ENCODE peak calls at places on chromosomes 7 and 10, in five cellular contexts. O, B, Y, G and T are unnamed samples.

GRCh38 chr7:16587129-16587528 is 58.4 kb downstream of the ANKMY2 start:
- DNase-seq in O (no peak), B (no peak), Y (no peak), G (no peak), T (no peak)

GRCh38 chr10:31912898-31913847 is 15.5 kb downstream of the ARHGAP12 start:
- DNase-seq in O (no peak), Y (no peak), B (no peak), G (no peak), T (no peak)

GRCh38 chr7:36260481-36260880 is 107.4 kb downstream of the EEPD1 start:
- DNase-seq in Y (no peak), B (no peak), O (peak; percentile 46), G (no peak), T (no peak)

GRCh38 chr7:1022801-1023465 is 21.4 kb upstream of the GPR146 start:
- DNase-seq in Y (no peak), G (no peak), B (no peak), O (peak; percentile 64), T (no peak)

GRCh38 chr7:127900735-127901685 is 130.2 kb downstream of the LRRC4 start:
- DNase-seq in G (no peak), B (no peak), O (peak; percentile 74), Y (no peak), T (peak; percentile 17)

GRCh38 chr10:129035052-129035805 is 431.8 kb upstream of the MGMT start:
- DNase-seq in G (no peak), B (no peak), Y (peak; percentile 37), O (peak; percentile 6), T (no peak)

GRCh38 chr10:97063983-97064837 is 121.5 kb downstream of the SLIT1 start:
- DNase-seq in Y (no peak), G (no peak), B (no peak), O (no peak), T (no peak)

GRCh38 chr10:121490906-121491519 is 107.2 kb downstream of the FGFR2 start:
- DNase-seq in Y (no peak), B (no peak), O (no peak), G (no peak), T (no peak)

GRCh38 chr7:159000859-159001435 is 143.7 kb downstream of the VIPR2 start:
- DNase-seq in B (no peak), O (no peak), Y (no peak), G (no peak), T (no peak)

GRCh38 chr10:2620827-2621521 is 446.4 kb upstream of the PFKP start:
- DNase-seq in B (no peak), G (no peak), Y (no peak), O (no peak), T (no peak)

GRCh38 chr7:137343483-137343841 is at the start of gene PTN:
- DNase-seq in G (peak; percentile 2), O (no peak), Y (no peak), B (no peak), T (peak; percentile 35)

GRCh38 chr7:80216996-80217842 is 82.6 kb downstream of the GNAI1 start:
- DNase-seq in O (no peak), G (no peak), Y (no peak), B (no peak), T (no peak)

GRCh38 chr7:155998328-155998691 is 186.0 kb upstream of the SHH start:
- DNase-seq in G (no peak), B (no peak), Y (no peak), O (no peak), T (no peak)

GRCh38 chr7:16962986-16963385 is 81.2 kb upstream of the AGR3 start:
- DNase-seq in Y (no peak), B (no peak), O (no peak), G (no peak), T (no peak)

GRCh38 chr7:156680281-156680680 is 39.7 kb downstream of the RNF32 start:
- DNase-seq in G (no peak), Y (no peak), B (peak; percentile 9), O (no peak), T (no peak)

GRCh38 chr7:117688126-117688525 is 185.1 kb downstream of the CTTNBP2 start:
- DNase-seq in O (no peak), G (peak; percentile 24), B (no peak), Y (no peak), T (no peak)

GRCh38 chr7:32914186-32914585 is 22.6 kb upstream of the KBTBD2 start:
- DNase-seq in G (no peak), Y (no peak), B (no peak), O (no peak), T (no peak)

GRCh38 chr10:126397640-126398382 is 9.5 kb upstream of the ADAM12 start:
- DNase-seq in Y (no peak), B (peak; percentile 97), G (peak; percentile 90), O (no peak), T (no peak)

GRCh38 chr10:51700228-51700835 is 937 bp upstream of the CSTF2T start:
- DNase-seq in G (peak; percentile 5), O (no peak), B (no peak), Y (no peak), T (peak; percentile 15)